ENCODE peak calls at places on chromosomes 11 and 22, in five cellular contexts. D is activated T-helper 1 cell treated with anti-CD3 and anti-CD28 coated beads, Interleukin-2, amount 50 U/mL, for 16 hours; X is activated CD4-positive, alpha-beta T cell treated with anti-CD3 and anti-CD28 coated beads, Interleukin-2, amount 50 U/mL, for 24 hours; G is CD8-positive, alpha-beta T cell; S is iris pigment epithelial cell. F is an unnamed sample.
A peak's percentile ranks its signal among the peaks of the same experiment; 100 is the strongest.

GRCh38 chr22:42655693-42656092 is 6.5 kb upstream of the CYB5R3 start:
- DNase-seq in S (no peak), D (no peak), X (no peak), G (no peak), F (no peak)

GRCh38 chr22:24953294-24954113 is 988 bp downstream of the KIAA1671 start:
- DNase-seq in G (no peak), X (no peak), S (no peak), D (no peak), F (no peak)

GRCh38 chr11:59106363-59107336 is at the start of gene FAM111B:
- DNase-seq in S (peak; percentile 95), G (peak; percentile 55), X (peak; percentile 59), D (no peak), F (no peak)

GRCh38 chr22:32776800-32777199 is 24.7 kb upstream of the TIMP3 start:
- DNase-seq in S (no peak), X (no peak), D (no peak), G (no peak), F (no peak)

GRCh38 chr22:17855891-17856290 is 81.6 kb upstream of the BID start:
- DNase-seq in D (no peak), X (no peak), S (no peak), G (no peak), F (no peak)

GRCh38 chr22:49763696-49764095 is 64.0 kb downstream of the BRD1 start:
- DNase-seq in G (no peak), S (no peak), X (no peak), D (no peak), F (no peak)

GRCh38 chr11:77560605-77561004 is 29.1 kb upstream of the AQP11 start:
- DNase-seq in S (peak; percentile 68), X (no peak), D (no peak), G (no peak), F (no peak)

GRCh38 chr11:128940603-128941002 is 2.1 kb downstream of the TP53AIP1 start:
- DNase-seq in S (no peak), G (no peak), D (no peak), X (no peak), F (no peak)

GRCh38 chr11:102911758-102912481 is 37.1 kb upstream of the MMP12 start:
- DNase-seq in D (no peak), S (no peak), X (no peak), G (no peak), F (no peak)

GRCh38 chr22:50445880-50446707 is 28.7 kb downstream of the SBF1 start:
- DNase-seq in D (no peak), G (no peak), S (no peak), X (no peak), F (no peak)

GRCh38 chr11:16792426-16792825 is 54.0 kb downstream of the C11orf58 start:
- DNase-seq in X (no peak), G (no peak), S (peak; percentile 53), D (no peak), F (peak; percentile 36)

GRCh38 chr11:34830035-34830434 is 86.1 kb downstream of the APIP start:
- DNase-seq in G (no peak), S (no peak), D (no peak), X (no peak), F (no peak)

GRCh38 chr11:64037027-64037633 is 1.4 kb downstream of the FLRT1 start:
- DNase-seq in S (no peak), D (no peak), G (no peak), X (no peak), F (no peak)

GRCh38 chr11:120336641-120337132 is 474 bp downstream of the ARHGEF12 start:
- DNase-seq in X (peak; percentile 13), S (no peak), D (no peak), G (peak; percentile 58), F (no peak)

GRCh38 chr11:71530602-71531001 is 3.5 kb downstream of the KRTAP5-7 start:
- DNase-seq in X (no peak), D (no peak), G (no peak), S (no peak), F (no peak)

GRCh38 chr11:73949246-73949645 is 1.6 kb upstream of the DNAJB13 start:
- DNase-seq in G (no peak), S (no peak), D (no peak), X (no peak), F (no peak)

GRCh38 chr11:12088047-12088481 is 22.3 kb upstream of the MICAL2 start:
- DNase-seq in G (no peak), S (peak; percentile 80), X (no peak), D (no peak), F (no peak)

GRCh38 chr11:77244277-77245014 is 57.0 kb downstream of the GDPD4 start:
- DNase-seq in D (no peak), S (peak; percentile 76), X (no peak), G (no peak), F (no peak)

GRCh38 chr22:22772396-22772795 is 115.2 kb upstream of the IGLL5 start:
- DNase-seq in S (no peak), X (no peak), D (no peak), G (peak; percentile 27), F (no peak)

GRCh38 chr22:36356708-36357694 is 30.8 kb downstream of the MYH9 start:
- DNase-seq in D (no peak), S (no peak), G (no peak), X (peak; percentile 52), F (no peak)

GRCh38 chr11:114440971-114441810 is 1.9 kb downstream of the REXO2 start:
- DNase-seq in G (no peak), X (no peak), D (no peak), S (peak; percentile 21), F (no peak)

GRCh38 chr22:27726726-27727449 is 74.7 kb downstream of the MN1 start:
- DNase-seq in G (no peak), S (peak; percentile 51), X (no peak), D (no peak), F (no peak)

GRCh38 chr11:67301313-67301921 is 1.9 kb upstream of the SSH3 start:
- DNase-seq in G (no peak), D (no peak), S (no peak), X (no peak), F (no peak)

GRCh38 chr11:27934830-27935145 is 173.2 kb downstream of the KIF18A start:
- DNase-seq in G (no peak), D (no peak), S (peak; percentile 98), X (no peak), F (no peak)

GRCh38 chr11:124676386-124676785 is 2.7 kb downstream of the SPA17 start:
- DNase-seq in D (no peak), X (no peak), G (no peak), S (peak; percentile 81), F (no peak)

F was measured in GDM1.